ENCODE peak calls at places on chromosomes 7 and 10, in eight cellular contexts. A is Right ventricle myocardium superior; Q is heart left ventricle; K is activated naive CD4-positive, alpha-beta T cell treated with anti-CD3 and anti-CD28 coated beads, Interleukin-2, amount 50 U/mL, for 72 hours; O is left lung; G is activated CD8-positive, alpha-beta memory T cell treated with anti-CD3 and anti-CD28 coated beads, Interleukin-2, amount 10 ng/mL, durations not matched to agents 7 days and 5 days; N is stimulated activated naive CD8-positive, alpha-beta T cell treated with anti-CD3 and anti-CD28 coated beads, Interleukin-15, Interleukin-2, amounts not matched to agents 100 U/mL and 50 U/mL, for 24 hours; V is omental fat pad. W is an unnamed sample.

GRCh38 chr7:14754631-14755030 is 147.9 kb downstream of the DGKB start:
- ATAC-seq in A (no peak), Q (no peak), K (no peak), O (peak), G (no peak), N (no peak), V (no peak), W (no peak)

GRCh38 chr10:79054203-79055099 is 14.3 kb upstream of the ZMIZ1 start:
- ATAC-seq in A (no peak), Q (no peak), K (no peak), O (peak), G (no peak), N (no peak), V (no peak), W (no peak)

GRCh38 chr7:107995184-107996071 is 7.5 kb downstream of the LAMB1 start:
- ATAC-seq in A (peak), Q (peak), K (no peak), O (peak), G (no peak), N (no peak), V (peak), W (no peak)

GRCh38 chr7:127940365-127941160 is 90.7 kb downstream of the LRRC4 start:
- ATAC-seq in A (no peak), Q (no peak), K (no peak), O (no peak), G (no peak), N (no peak), V (no peak), W (no peak)

GRCh38 chr10:67612577-67613537 is 83.1 kb downstream of the CTNNA3 start:
- ATAC-seq in A (no peak), Q (no peak), K (peak), O (no peak), G (peak), N (peak), V (no peak), W (no peak)

GRCh38 chr10:16902606-16903005 is 85.4 kb upstream of the RSU1 start:
- ATAC-seq in A (no peak), Q (no peak), K (peak), O (no peak), G (peak), N (peak), V (no peak), W (no peak)

GRCh38 chr7:90675982-90676381 is 79.9 kb downstream of the CDK14 start:
- ATAC-seq in A (no peak), Q (no peak), K (no peak), O (no peak), G (no peak), N (no peak), V (no peak), W (no peak)

GRCh38 chr7:150439926-150440325 is 10.5 kb upstream of the GIMAP8 start:
- ATAC-seq in A (no peak), Q (no peak), K (peak), O (no peak), G (peak), N (no peak), V (no peak), W (no peak)

GRCh38 chr7:111486472-111487142 is 75.7 kb downstream of the IMMP2L start:
- ATAC-seq in A (peak), Q (no peak), K (no peak), O (peak), G (no peak), N (no peak), V (no peak), W (no peak)

GRCh38 chr7:142883571-142884284 is 1.8 kb downstream of the TRPV6 start:
- ATAC-seq in A (no peak), Q (no peak), K (no peak), O (no peak), G (no peak), N (no peak), V (no peak), W (no peak)

GRCh38 chr7:95781967-95782586 is 9.7 kb downstream of the DYNC1I1 start:
- ATAC-seq in A (no peak), Q (no peak), K (no peak), O (no peak), G (no peak), N (no peak), V (no peak), W (no peak)

GRCh38 chr10:48556065-48556464 is 48.8 kb downstream of the ARHGAP22 start:
- ATAC-seq in A (no peak), Q (no peak), K (no peak), O (no peak), G (no peak), N (no peak), V (no peak), W (no peak)

GRCh38 chr10:62017141-62017870 is 115.8 kb downstream of the ARID5B start:
- ATAC-seq in A (no peak), Q (no peak), K (no peak), O (no peak), G (no peak), N (no peak), V (no peak), W (peak)

GRCh38 chr7:46054290-46054689 is 133.2 kb upstream of the IGFBP3 start:
- ATAC-seq in A (peak), Q (no peak), K (no peak), O (peak), G (no peak), N (no peak), V (no peak), W (no peak)